ENCODE peak calls at places on chromosomes 2 and 18, in ten cellular contexts. O is left lung, T is cardiac muscle cell, L is WTC11, Q is Calu3, C is germinal center, A is IMR-90, I is transverse colon, P is small intestine, Y is H54. W is an unnamed sample.

GRCh38 chr2:69366-70344 is 23.4 kb upstream of the FAM110C start:
- DNase-seq in T (no peak), O (no peak), C (no peak), Q (peak; percentile 59), P (peak; percentile 77), Y (no peak), I (peak; percentile 75), A (no peak), L (no peak), W (no peak)

GRCh38 chr2:33375054-33375453 is 101.4 kb upstream of the RASGRP3 start:
- DNase-seq in A (peak; percentile 27), Y (peak; percentile 11), O (no peak), P (no peak), T (peak; percentile 49), C (no peak), I (no peak), Q (no peak), L (no peak), W (no peak)

GRCh38 chr2:203802277-203803045 is 65.1 kb upstream of the CTLA4 start:
- DNase-seq in Q (no peak), A (peak; percentile 50), P (no peak), I (no peak), L (no peak), C (no peak), O (no peak), T (peak; percentile 72), Y (no peak), W (no peak)

GRCh38 chr2:100706249-100706648 is 113.7 kb upstream of the NPAS2 start:
- DNase-seq in L (no peak), A (no peak), Q (no peak), T (no peak), I (no peak), O (no peak), P (no peak), Y (no peak), C (no peak), W (no peak)

GRCh38 chr2:55431982-55432627 is 12.4 kb upstream of the CCDC88A start:
- DNase-seq in C (peak; percentile 26), Y (no peak), I (no peak), A (peak; percentile 56), O (no peak), P (peak; percentile 37), T (peak; percentile 65), L (no peak), Q (no peak), W (no peak)

GRCh38 chr2:59777120-59777519 is 776.3 kb downstream of the BCL11A start:
- DNase-seq in I (no peak), A (no peak), Q (no peak), P (no peak), T (no peak), C (no peak), Y (no peak), L (no peak), O (no peak), W (no peak)

GRCh38 chr18:78246041-78246440 is 733.6 kb upstream of the SALL3 start:
- DNase-seq in A (no peak), I (no peak), P (no peak), T (no peak), C (no peak), L (no peak), Q (no peak), Y (no peak), O (no peak), W (no peak)

GRCh38 chr18:853471-853870 is 41.4 kb upstream of the YES1 start:
- DNase-seq in O (no peak), Q (no peak), T (no peak), P (no peak), C (no peak), I (no peak), Y (no peak), A (no peak), L (no peak), W (no peak)

GRCh38 chr2:86794866-86795265 is 4.2 kb upstream of the CD8A start:
- DNase-seq in L (no peak), P (peak; percentile 25), C (no peak), O (no peak), Q (no peak), Y (no peak), T (no peak), I (no peak), A (no peak), W (no peak)

GRCh38 chr2:54555318-54555837 is 99.3 kb downstream of the SPTBN1 start:
- DNase-seq in L (no peak), C (no peak), P (peak; percentile 89), T (no peak), Y (no peak), Q (peak; percentile 58), I (peak; percentile 30), O (no peak), A (no peak), W (no peak)

GRCh38 chr18:31610841-31611240 is 19.2 kb downstream of the TTR start:
- DNase-seq in Y (no peak), Q (peak; percentile 31), C (no peak), T (peak; percentile 20), O (no peak), L (peak; percentile 63), A (no peak), P (peak; percentile 80), I (peak; percentile 42), W (no peak)

GRCh38 chr2:128347701-128348504 is 29.2 kb upstream of the HS6ST1 start:
- DNase-seq in L (no peak), P (no peak), A (peak; percentile 23), I (peak; percentile 30), C (no peak), Y (no peak), O (no peak), Q (no peak), T (peak; percentile 90), W (no peak)

GRCh38 chr2:69495008-69495407 is 57.8 kb upstream of the NFU1 start:
- DNase-seq in P (no peak), T (peak; percentile 22), Y (no peak), O (no peak), Q (no peak), C (no peak), I (no peak), L (no peak), A (no peak), W (no peak)

GRCh38 chr18:6397931-6398566 is 16.7 kb downstream of the L3MBTL4 start:
- DNase-seq in L (no peak), O (no peak), Y (no peak), T (no peak), A (no peak), C (no peak), P (no peak), Q (no peak), I (no peak), W (no peak)

GRCh38 chr2:207051345-207051959 is 112.1 kb downstream of the CPO start:
- DNase-seq in L (no peak), Q (no peak), Y (no peak), A (peak; percentile 65), P (no peak), C (no peak), I (no peak), T (peak; percentile 6), O (no peak), W (no peak)

GRCh38 chr2:129806317-129806716 is 173.1 kb upstream of the RAB6C start:
- DNase-seq in I (no peak), C (no peak), A (no peak), O (no peak), Y (no peak), P (no peak), T (no peak), Q (no peak), L (no peak), W (no peak)

GRCh38 chr2:234448506-234449169 is 48.2 kb downstream of the ARL4C start:
- DNase-seq in P (no peak), L (no peak), Q (no peak), I (no peak), T (no peak), A (no peak), C (no peak), Y (no peak), O (no peak), W (no peak)

GRCh38 chr2:166996465-166996864 is 108.2 kb downstream of the XIRP2 start:
- DNase-seq in I (no peak), A (no peak), Y (no peak), O (no peak), Q (no peak), C (no peak), L (no peak), P (no peak), T (no peak), W (no peak)

GRCh38 chr18:72128649-72129048 is 415.5 kb downstream of the CBLN2 start:
- DNase-seq in O (no peak), A (no peak), Y (no peak), Q (no peak), T (no peak), L (no peak), I (no peak), C (no peak), P (no peak), W (no peak)

GRCh38 chr2:30721668-30722647 is 85.3 kb downstream of the CAPN13 start:
- DNase-seq in Y (no peak), T (no peak), L (no peak), C (no peak), I (no peak), P (no peak), O (no peak), Q (no peak), A (no peak), W (no peak)

GRCh38 chr2:129885735-129886134 is 93.7 kb upstream of the RAB6C start:
- DNase-seq in L (peak; percentile 27), A (no peak), Y (no peak), P (no peak), Q (no peak), I (no peak), C (no peak), O (no peak), T (peak; percentile 15), W (no peak)

GRCh38 chr2:10149684-10150083 is 27.1 kb downstream of the RRM2 start:
- DNase-seq in P (no peak), A (no peak), T (no peak), O (no peak), C (no peak), I (no peak), L (no peak), Q (no peak), Y (no peak), W (no peak)

GRCh38 chr2:26911911-26912861 is 58.3 kb upstream of the MAPRE3 start:
- DNase-seq in Q (no peak), L (peak; percentile 45), A (no peak), T (no peak), C (no peak), I (no peak), Y (no peak), O (no peak), P (no peak), W (no peak)

GRCh38 chr2:169799555-169799954 is 884 bp downstream of the SSB start:
- DNase-seq in A (peak; percentile 35), Y (no peak), P (peak; percentile 14), T (peak; percentile 26), C (peak; percentile 13), O (no peak), L (no peak), Q (no peak), I (no peak), W (no peak)

GRCh38 chr2:217938038-217938437 is 64.8 kb downstream of the TNS1 start:
- DNase-seq in A (no peak), Y (no peak), Q (no peak), T (no peak), O (no peak), P (no peak), C (no peak), I (no peak), L (no peak), W (no peak)

GRCh38 chr2:182980115-182980514 is 58.1 kb downstream of the NCKAP1 start:
- DNase-seq in L (no peak), T (peak; percentile 59), P (peak; percentile 33), Y (no peak), C (peak; percentile 44), I (no peak), Q (no peak), A (peak; percentile 62), O (no peak), W (no peak)

GRCh38 chr18:62572456-62572855 is 49.6 kb downstream of the ZCCHC2 start:
- DNase-seq in P (no peak), Q (no peak), I (no peak), T (no peak), L (no peak), C (no peak), O (no peak), Y (no peak), A (no peak), W (no peak)

GRCh38 chr2:191376981-191377629 is 131.9 kb downstream of the MYO1B start:
- DNase-seq in A (peak; percentile 93), I (peak; percentile 73), L (no peak), C (no peak), T (peak; percentile 93), O (no peak), Y (peak; percentile 49), Q (peak; percentile 71), P (peak; percentile 94), W (peak; percentile 79)

W was measured in RWPE2.